ENCODE peak calls at places on chromosome 20, in five cellular contexts. E, L, D, O and W are unnamed samples.

GRCh38 chr20:50153153-50153499 is 397 bp downstream of the PEDS1 start:
- DNase-seq in E (peak; percentile 44), L (no peak), D (no peak), O (no peak), W (no peak)

GRCh38 chr20:21396045-21396893 is 1.1 kb downstream of the NKX2-4 start:
- DNase-seq in E (no peak), L (peak; percentile 13), D (no peak), O (no peak), W (no peak)

GRCh38 chr20:38184098-38184497 is 19.0 kb upstream of the TGM2 start:
- DNase-seq in E (no peak), L (no peak), D (no peak), O (no peak), W (no peak)

GRCh38 chr20:50248104-50248631 is 57.5 kb downstream of the CEBPB start:
- DNase-seq in E (no peak), L (no peak), D (no peak), O (no peak), W (peak; percentile 74)

GRCh38 chr20:18628330-18628941 is 40.6 kb downstream of the DTD1 start:
- DNase-seq in E (peak; percentile 17), L (peak; percentile 48), D (no peak), O (no peak), W (no peak)

GRCh38 chr20:34385464-34385863 is 22.4 kb downstream of the ITCH start:
- DNase-seq in E (no peak), L (no peak), D (no peak), O (no peak), W (no peak)

GRCh38 chr20:50320910-50321796 is 130.5 kb downstream of the CEBPB start:
- DNase-seq in E (peak; percentile 86), L (peak; percentile 88), D (peak; percentile 97), O (peak; percentile 91), W (peak; percentile 90)

GRCh38 chr20:57866250-57867106 is 156.7 kb upstream of the PMEPA1 start:
- DNase-seq in E (no peak), L (no peak), D (no peak), O (no peak), W (no peak)

GRCh38 chr20:35653430-35653734 is 11.3 kb downstream of the CPNE1 start:
- DNase-seq in E (no peak), L (no peak), D (no peak), O (no peak), W (no peak)

GRCh38 chr20:52226370-52226769 is 34.8 kb upstream of the ZFP64 start:
- DNase-seq in E (no peak), L (no peak), D (no peak), O (no peak), W (no peak)

GRCh38 chr20:17948442-17948841 is 20.2 kb downstream of the SNX5 start:
- DNase-seq in E (no peak), L (no peak), D (no peak), O (no peak), W (no peak)

GRCh38 chr20:49669601-49670189 is 44.0 kb downstream of the B4GALT5 start:
- DNase-seq in E (no peak), L (no peak), D (no peak), O (no peak), W (no peak)

GRCh38 chr20:21982559-21982958 is 277.1 kb downstream of the PAX1 start:
- DNase-seq in E (no peak), L (no peak), D (no peak), O (no peak), W (no peak)

GRCh38 chr20:58113706-58114105 is 114.7 kb downstream of the ANKRD60 start:
- DNase-seq in E (no peak), L (no peak), D (no peak), O (no peak), W (no peak)

GRCh38 chr20:14488756-14489479 is 151.5 kb upstream of the FLRT3 start:
- DNase-seq in E (no peak), L (no peak), D (no peak), O (no peak), W (no peak)

GRCh38 chr20:20814685-20815084 is 102.2 kb upstream of the RALGAPA2 start:
- DNase-seq in E (no peak), L (no peak), D (no peak), O (no peak), W (no peak)

GRCh38 chr20:38121741-38122140 is 43.3 kb downstream of the TGM2 start:
- DNase-seq in E (no peak), L (no peak), D (no peak), O (no peak), W (no peak)

GRCh38 chr20:57881466-57882405 is 171.9 kb upstream of the PMEPA1 start:
- DNase-seq in E (no peak), L (no peak), D (no peak), O (peak; percentile 15), W (no peak)

GRCh38 chr20:57480444-57481152 is 44.3 kb downstream of the CTCFL start:
- DNase-seq in E (no peak), L (no peak), D (no peak), O (no peak), W (no peak)

GRCh38 chr20:18443841-18444240 is 23.0 kb downstream of the DZANK1 start:
- DNase-seq in E (no peak), L (no peak), D (no peak), O (no peak), W (no peak)

GRCh38 chr20:20611165-20611564 is 101.3 kb downstream of the RALGAPA2 start:
- DNase-seq in E (no peak), L (no peak), D (no peak), O (no peak), W (no peak)

GRCh38 chr20:8756410-8756809 is 312.5 kb upstream of the PLCB4 start:
- DNase-seq in E (no peak), L (peak; percentile 14), D (no peak), O (no peak), W (peak; percentile 54)

GRCh38 chr20:16528078-16528477 is 45.2 kb downstream of the KIF16B start:
- DNase-seq in E (peak; percentile 78), L (peak; percentile 54), D (peak; percentile 60), O (peak; percentile 36), W (peak; percentile 65)

GRCh38 chr20:38726849-38727601 is 2.7 kb downstream of the SLC32A1 start:
- DNase-seq in E (no peak), L (peak; percentile 33), D (no peak), O (no peak), W (no peak)

GRCh38 chr20:19885981-19886665 is 128.1 kb downstream of the RIN2 start:
- DNase-seq in E (peak; percentile 72), L (peak; percentile 63), D (no peak), O (peak; percentile 54), W (no peak)

GRCh38 chr20:10508468-10509251 is 73.6 kb downstream of the SLX4IP start:
- DNase-seq in E (no peak), L (peak; percentile 25), D (peak; percentile 70), O (no peak), W (peak; percentile 29)

GRCh38 chr20:63859166-63859699 is 2.1 kb upstream of the ABHD16B start:
- DNase-seq in E (no peak), L (no peak), D (no peak), O (no peak), W (no peak)

GRCh38 chr20:63856111-63856511 is 5.2 kb upstream of the ABHD16B start:
- DNase-seq in E (no peak), L (no peak), D (no peak), O (no peak), W (no peak)

GRCh38 chr20:63858393-63859165 is 2.7 kb upstream of the ABHD16B start:
- DNase-seq in E (no peak), L (no peak), D (peak; percentile 53), O (no peak), W (no peak)

GRCh38 chr20:63855363-63856110 is 5.8 kb upstream of the ABHD16B start:
- DNase-seq in E (no peak), L (no peak), D (peak; percentile 31), O (no peak), W (no peak)

DNA sequence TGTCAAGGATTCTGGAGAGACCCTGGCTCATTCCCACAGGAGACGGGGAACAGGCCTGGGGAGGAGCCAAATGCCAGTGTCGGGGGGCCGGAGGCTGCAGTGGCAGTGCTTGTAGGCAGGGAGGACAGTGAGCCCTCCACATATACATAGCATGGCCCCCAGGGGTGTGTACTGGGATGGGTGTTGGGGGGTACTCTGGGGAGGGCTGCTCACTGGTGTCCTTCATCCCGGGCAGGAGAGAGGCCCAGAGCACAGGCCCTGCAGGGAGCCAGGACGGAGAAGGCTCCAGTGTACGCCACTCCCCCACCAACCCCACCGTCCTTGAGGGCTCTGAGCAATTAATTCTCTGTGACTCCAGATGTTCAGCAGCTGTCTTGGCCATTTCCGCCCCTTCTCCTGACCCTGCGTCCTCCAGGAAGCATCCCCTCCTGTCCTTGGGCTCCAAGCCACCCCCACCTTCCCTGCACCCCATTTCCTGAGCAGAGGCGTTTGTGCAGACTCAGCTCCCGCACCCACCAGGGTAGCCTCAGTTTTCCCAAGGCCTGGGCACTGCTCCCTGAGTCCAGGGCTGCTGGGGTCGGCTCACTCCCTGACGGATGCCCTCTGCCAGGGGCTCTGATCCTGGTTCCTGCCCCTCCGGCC is 3.4 kb upstream of the ABHD16B start:
- DNase-seq in E (no peak), L (no peak), D (peak; percentile 51), O (no peak), W (no peak)
- TF ChIP-seq POLR2A in E (no peak), L (no peak), D (no peak), O (no peak), W (no peak)

DNA sequence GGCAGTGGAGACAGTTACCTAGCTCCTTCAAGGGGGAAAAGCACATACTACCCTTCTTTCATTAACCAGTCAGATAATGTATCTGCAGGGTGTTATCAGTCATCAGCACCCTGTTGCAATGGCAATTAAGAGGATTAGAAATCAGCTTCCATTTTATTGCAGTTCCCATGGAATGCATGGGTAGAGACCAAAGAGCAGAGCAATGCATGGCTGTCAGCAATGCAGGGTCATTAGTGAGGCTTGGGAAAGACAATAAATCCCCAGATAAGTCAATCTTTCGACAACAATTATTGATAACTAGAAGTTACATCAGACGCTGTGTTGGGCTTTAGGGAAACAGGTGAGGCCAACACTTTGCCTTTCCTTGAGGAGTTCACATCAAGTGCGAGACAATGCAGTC is 150.9 kb downstream of the MAFB start:
- DNase-seq in E (no peak), L (no peak), D (no peak), O (no peak), W (no peak)
- TF ChIP-seq POLR2A in E (no peak), L (no peak), D (no peak), O (no peak), W (no peak)

GRCh38 chr20:46709459-46710148 is at the start of gene SLC2A10:
- DNase-seq in E (peak; percentile 70), L (peak; percentile 76), D (peak; percentile 71), O (no peak), W (no peak)
- TF ChIP-seq POLR2A in E (no peak), L (peak; percentile 37), D (peak; percentile 51), O (no peak), W (peak; percentile 71)

DNA sequence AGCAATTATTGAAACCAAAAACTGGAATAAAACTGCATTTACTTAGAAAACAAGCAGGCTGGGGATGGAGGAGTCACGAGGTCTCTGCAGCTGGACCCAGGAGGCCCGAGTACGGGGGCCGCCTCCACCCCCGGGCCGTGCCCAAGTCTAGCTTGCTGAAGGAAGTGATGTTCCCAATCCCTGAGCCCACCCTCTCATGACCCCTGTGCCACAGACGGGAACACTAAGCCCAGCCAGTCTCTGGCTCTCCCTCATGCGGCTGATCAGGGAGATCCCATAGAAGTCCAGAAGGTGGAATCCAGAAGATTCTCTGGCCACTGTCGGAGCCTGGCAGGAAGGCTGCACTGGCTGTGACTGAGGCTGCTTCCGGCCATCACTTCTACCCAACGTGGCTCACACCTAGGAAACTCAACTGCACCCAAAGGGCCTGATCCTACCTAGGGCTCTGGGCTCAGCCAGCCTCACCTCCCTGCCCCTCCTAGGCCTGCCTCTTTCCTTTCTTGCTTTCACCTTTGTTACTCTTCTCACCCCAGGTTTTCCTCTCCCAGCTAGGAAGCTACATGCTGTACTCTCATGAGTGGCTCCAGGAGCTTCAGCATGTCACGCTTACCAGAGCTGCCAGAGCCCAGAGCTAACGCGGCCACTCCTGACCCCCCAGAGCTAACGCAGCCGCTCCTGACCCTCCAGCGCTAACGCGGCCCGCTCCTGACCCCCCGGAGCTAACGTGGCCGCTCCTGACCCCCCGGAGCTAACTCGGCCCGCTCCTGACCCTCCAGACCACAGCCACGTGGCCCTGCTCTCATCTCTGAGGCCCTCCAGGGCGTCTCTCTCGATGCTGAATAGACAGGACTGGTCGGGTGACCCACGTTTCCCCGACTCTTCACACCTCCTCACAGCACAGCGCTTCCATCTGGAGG is 24.7 kb upstream of the HELZ2 start:
- DNase-seq in E (no peak), L (no peak), D (no peak), O (no peak), W (no peak)
- TF ChIP-seq POLR2A in E (no peak), L (no peak), D (no peak), O (no peak), W (no peak)